ENCODE peak calls at places on chromosomes 2 and 18, in seven cellular contexts. One of them, this sample, is unnamed.

GRCh38 chr2:101410716-101411115 is 23.4 kb upstream of the CREG2 start:
- DNase-seq in NCI-H187: no peak
- DNase-seq in activated T-cell treated with anti-CD3 and anti-CD28 coated beads, Interleukin-2, amount 50 U/mL, for 72 hours: no peak
- DNase-seq in germinal center: no peak
- DNase-seq in NCI-H460: no peak
- DNase-seq in progenitor cell of endocrine pancreas: no peak
- DNase-seq in omental fat pad: no peak
- DNase-seq in this sample: no peak

GRCh38 chr2:676647-677055 is 555 bp downstream of the TMEM18 start:
- DNase-seq in omental fat pad: peak; percentile 96
- DNase-seq in germinal center: peak; percentile 95
- DNase-seq in NCI-H460: peak; percentile 98
- DNase-seq in NCI-H187: peak; percentile 100
- DNase-seq in progenitor cell of endocrine pancreas: peak; percentile 99
- DNase-seq in activated T-cell treated with anti-CD3 and anti-CD28 coated beads, Interleukin-2, amount 50 U/mL, for 72 hours: peak; percentile 98
- DNase-seq in this sample: peak; percentile 100

GRCh38 chr18:62637807-62638687 is 77.3 kb upstream of the PHLPP1 start:
- DNase-seq in activated T-cell treated with anti-CD3 and anti-CD28 coated beads, Interleukin-2, amount 50 U/mL, for 72 hours: peak; percentile 75
- DNase-seq in NCI-H460: peak; percentile 22
- DNase-seq in progenitor cell of endocrine pancreas: no peak
- DNase-seq in omental fat pad: no peak
- DNase-seq in germinal center: peak; percentile 80
- DNase-seq in NCI-H187: peak; percentile 11
- DNase-seq in this sample: no peak

GRCh38 chr2:178309541-178309940 is 115.2 kb downstream of the OSBPL6 start:
- DNase-seq in NCI-H460: no peak
- DNase-seq in germinal center: no peak
- DNase-seq in progenitor cell of endocrine pancreas: no peak
- DNase-seq in activated T-cell treated with anti-CD3 and anti-CD28 coated beads, Interleukin-2, amount 50 U/mL, for 72 hours: no peak
- DNase-seq in NCI-H187: no peak
- DNase-seq in omental fat pad: no peak
- DNase-seq in this sample: no peak

GRCh38 chr2:96534701-96535181 is 1.8 kb upstream of the ARID5A start:
- DNase-seq in NCI-H187: no peak
- DNase-seq in NCI-H460: no peak
- DNase-seq in progenitor cell of endocrine pancreas: no peak
- DNase-seq in germinal center: no peak
- DNase-seq in omental fat pad: no peak
- DNase-seq in activated T-cell treated with anti-CD3 and anti-CD28 coated beads, Interleukin-2, amount 50 U/mL, for 72 hours: no peak
- DNase-seq in this sample: no peak

GRCh38 chr2:236408090-236408489 is 143.9 kb upstream of the ASB18 start:
- DNase-seq in activated T-cell treated with anti-CD3 and anti-CD28 coated beads, Interleukin-2, amount 50 U/mL, for 72 hours: no peak
- DNase-seq in germinal center: no peak
- DNase-seq in NCI-H460: no peak
- DNase-seq in omental fat pad: no peak
- DNase-seq in progenitor cell of endocrine pancreas: no peak
- DNase-seq in NCI-H187: no peak
- DNase-seq in this sample: no peak

GRCh38 chr2:70995227-70995729 is 605 bp upstream of the TEX261 start:
- DNase-seq in germinal center: peak; percentile 63
- DNase-seq in NCI-H460: peak; percentile 30
- DNase-seq in activated T-cell treated with anti-CD3 and anti-CD28 coated beads, Interleukin-2, amount 50 U/mL, for 72 hours: peak; percentile 41
- DNase-seq in NCI-H187: no peak
- DNase-seq in omental fat pad: no peak
- DNase-seq in progenitor cell of endocrine pancreas: no peak
- DNase-seq in this sample: peak; percentile 56

GRCh38 chr2:73886357-73886756 is 6.5 kb upstream of the ACTG2 start:
- DNase-seq in activated T-cell treated with anti-CD3 and anti-CD28 coated beads, Interleukin-2, amount 50 U/mL, for 72 hours: peak; percentile 57
- DNase-seq in NCI-H460: no peak
- DNase-seq in progenitor cell of endocrine pancreas: no peak
- DNase-seq in omental fat pad: no peak
- DNase-seq in germinal center: no peak
- DNase-seq in NCI-H187: no peak
- DNase-seq in this sample: no peak

GRCh38 chr2:96342085-96342484 is 6.5 kb downstream of the NCAPH start:
- DNase-seq in omental fat pad: no peak
- DNase-seq in germinal center: no peak
- DNase-seq in progenitor cell of endocrine pancreas: no peak
- DNase-seq in NCI-H460: no peak
- DNase-seq in NCI-H187: no peak
- DNase-seq in activated T-cell treated with anti-CD3 and anti-CD28 coated beads, Interleukin-2, amount 50 U/mL, for 72 hours: peak; percentile 68
- DNase-seq in this sample: no peak

GRCh38 chr2:70728128-70728527 is 39.9 kb downstream of the ADD2 start:
- DNase-seq in activated T-cell treated with anti-CD3 and anti-CD28 coated beads, Interleukin-2, amount 50 U/mL, for 72 hours: no peak
- DNase-seq in NCI-H460: no peak
- DNase-seq in NCI-H187: no peak
- DNase-seq in germinal center: no peak
- DNase-seq in omental fat pad: no peak
- DNase-seq in progenitor cell of endocrine pancreas: no peak
- DNase-seq in this sample: no peak

This sample was measured in sciatic nerve.